ENCODE peak calls at places on chromosome 21, in four cellular contexts. E is activated T-cell treated with anti-CD3 and anti-CD28 coated beads, Interleukin-2, amount 50 U/mL, for 72 hours; C is stimulated activated CD4-positive, alpha-beta T cell treated with anti-CD3 and anti-CD28 coated beads, Interleukin-4, amount 100 ng/mL, for 48 hours; I is A172. X is an unnamed sample.

GRCh38 chr21:33057385-33057940 is 12.5 kb upstream of the OLIG1 start:
- DNase-seq in E (no peak), C (no peak), I (no peak), X (no peak)

GRCh38 chr21:39094847-39095525 is 88.3 kb downstream of the PSMG1 start:
- DNase-seq in E (no peak), C (no peak), I (peak), X (no peak)

GRCh38 chr21:15552914-15553491 is 176.8 kb upstream of the USP25 start:
- DNase-seq in E (no peak), C (no peak), I (no peak), X (no peak)

GRCh38 chr21:16532841-16533240 is 803.1 kb downstream of the USP25 start:
- DNase-seq in E (no peak), C (no peak), I (peak), X (no peak)

GRCh38 chr21:38126677-38127271 is 130.0 kb upstream of the KCNJ15 start:
- DNase-seq in E (peak), C (peak), I (peak), X (peak)

GRCh38 chr21:31609081-31609480 is 50.4 kb upstream of the SOD1 start:
- DNase-seq in E (no peak), C (no peak), I (no peak), X (no peak)

GRCh38 chr21:42650033-42650370 is 3.4 kb upstream of the PDE9A start:
- DNase-seq in E (no peak), C (no peak), I (no peak), X (no peak)

GRCh38 chr21:25244735-25245134 is 362.5 kb downstream of the MRPL39 start:
- DNase-seq in E (no peak), C (no peak), I (no peak), X (no peak)

GRCh38 chr21:44431300-44431699 is 24.0 kb upstream of the LRRC3 start:
- DNase-seq in E (no peak), C (no peak), I (no peak), X (no peak)

GRCh38 chr21:39082656-39083376 is 100.4 kb downstream of the PSMG1 start:
- DNase-seq in E (no peak), C (no peak), I (no peak), X (no peak)

GRCh38 chr21:39535646-39536437 is 76.9 kb upstream of the B3GALT5 start:
- DNase-seq in E (no peak), C (no peak), I (no peak), X (no peak)

GRCh38 chr21:35651166-35651565 is 409.2 kb downstream of the SETD4 start:
- DNase-seq in E (no peak), C (no peak), I (no peak), X (no peak)

GRCh38 chr21:45539046-45539795 is 3.0 kb downstream of the SLC19A1 start:
- DNase-seq in E (no peak), C (no peak), I (no peak), X (no peak)

GRCh38 chr21:43597052-43597451 is 62.2 kb downstream of the HSF2BP start:
- DNase-seq in E (no peak), C (no peak), I (peak), X (no peak)

GRCh38 chr21:26389971-26390641 is 183.0 kb downstream of the CYYR1 start:
- DNase-seq in E (no peak), C (no peak), I (peak), X (no peak)

GRCh38 chr21:16709866-16710550 is 802.8 kb upstream of the CXADR start:
- DNase-seq in E (no peak), C (no peak), I (no peak), X (no peak)

GRCh38 chr21:41283211-41283818 is 33.3 kb upstream of the FAM3B start:
- DNase-seq in E (peak), C (no peak), I (peak), X (peak)

GRCh38 chr21:36693144-36694040 is 5.5 kb upstream of the SIM2 start:
- DNase-seq in E (peak), C (no peak), I (no peak), X (no peak)

X was measured in activated CD4-positive, alpha-beta T cell treated with anti-CD3 and anti-CD28 coated beads, Interleukin-2, amount 10 ng/mL, durations not matched to agents 7 days and 5 days.